ENCODE peak calls at places on chromosomes 3 and 15, in four cellular contexts. X is activated T-helper 17 cell treated with anti-CD3 and anti-CD28 coated beads, Interleukin-2, amount 50 U/mL, for 72 hours; Y is natural killer cell; H is SK-N-SH treated with all-trans-retinoic acid at 6 μM for 48 hours. A is an unnamed sample.
A peak's percentile ranks its signal among the peaks of the same experiment; 100 is the strongest.

GRCh38 chr15:42511010-42511396 is 15.6 kb downstream of the SNAP23 start:
- ATAC-seq in X (no peak), Y (no peak), H (no peak), A (no peak)

GRCh38 chr3:133620066-133620784 is 41.5 kb downstream of the TOPBP1 start:
- ATAC-seq in X (peak; percentile 23), H (no peak), Y (no peak), A (peak; percentile 100)

GRCh38 chr3:185460283-185460682 is 38.6 kb downstream of the TMEM41A start:
- ATAC-seq in X (no peak), Y (no peak), H (no peak), A (no peak)

GRCh38 chr15:59532770-59533379 is 78.7 kb upstream of the GCNT3 start:
- ATAC-seq in Y (peak; percentile 52), H (peak; percentile 38), X (peak; percentile 24), A (peak; percentile 73)

GRCh38 chr3:42317137-42317536 is 51.2 kb upstream of the CCK start:
- ATAC-seq in Y (no peak), H (no peak), X (no peak), A (no peak)

GRCh38 chr15:85579011-85579701 is 198.8 kb downstream of the AKAP13 start:
- ATAC-seq in X (no peak), H (no peak), Y (no peak), A (no peak)

GRCh38 chr3:123445702-123446101 is 3.2 kb downstream of the ADCY5 start:
- ATAC-seq in H (no peak), X (no peak), Y (no peak), A (no peak)

GRCh38 chr15:95558131-95558530 is 772.4 kb upstream of the NR2F2 start:
- ATAC-seq in H (peak; percentile 19), X (no peak), Y (no peak), A (no peak)

GRCh38 chr3:49057268-49057667 is 28.1 kb upstream of the IMPDH2 start:
- ATAC-seq in Y (peak; percentile 13), X (no peak), H (no peak), A (no peak)

GRCh38 chr15:66912001-66912400 is 153.4 kb upstream of the SMAD3 start:
- ATAC-seq in X (peak; percentile 43), Y (peak; percentile 32), H (no peak), A (no peak)

GRCh38 chr15:59609730-59610712 is 1.6 kb upstream of the GCNT3 start:
- ATAC-seq in X (no peak), Y (no peak), H (no peak), A (no peak)

GRCh38 chr3:7309707-7310106 is 448.8 kb downstream of the GRM7 start:
- ATAC-seq in H (no peak), Y (no peak), X (no peak), A (no peak)

GRCh38 chr3:120163023-120163422 is 68.8 kb upstream of the GSK3B start:
- ATAC-seq in X (no peak), H (no peak), Y (no peak), A (no peak)

GRCh38 chr15:92709064-92709463 is 53.5 kb upstream of the FAM174B start:
- ATAC-seq in Y (no peak), H (no peak), X (no peak), A (no peak)

GRCh38 chr15:99845009-99845408 is 111.8 kb upstream of the LYSMD4 start:
- ATAC-seq in H (no peak), X (peak; percentile 91), Y (no peak), A (peak; percentile 75)

GRCh38 chr3:130960139-130960779 is 66.4 kb downstream of the ASTE1 start:
- ATAC-seq in Y (no peak), H (peak; percentile 83), X (no peak), A (no peak)

GRCh38 chr3:187291512-187292132 is at the start of gene MASP1:
- ATAC-seq in Y (no peak), X (no peak), H (peak; percentile 30), A (no peak)

GRCh38 chr3:184608209-184608608 is 46.6 kb downstream of the EPHB3 start:
- ATAC-seq in X (peak; percentile 50), H (peak; percentile 28), Y (peak; percentile 93), A (no peak)

GRCh38 chr3:186529204-186529999 is 14.8 kb downstream of the CRYGS start:
- ATAC-seq in X (no peak), H (no peak), Y (no peak), A (no peak)

GRCh38 chr3:38007754-38008090 is 17.1 kb downstream of the VILL start:
- ATAC-seq in X (no peak), H (no peak), Y (no peak), A (no peak)

GRCh38 chr15:85727068-85727467 is 67.7 kb downstream of the KLHL25 start:
- ATAC-seq in Y (no peak), H (no peak), X (no peak), A (no peak)

GRCh38 chr15:41919954-41920538 is 26.2 kb upstream of the SPTBN5 start:
- ATAC-seq in Y (no peak), X (no peak), H (no peak), A (no peak)

GRCh38 chr3:20043398-20043797 is 3.2 kb downstream of the KAT2B start:
- ATAC-seq in Y (no peak), X (peak; percentile 14), H (no peak), A (no peak)

GRCh38 chr3:170657312-170657711 is 71.4 kb upstream of the SLC7A14 start:
- ATAC-seq in X (no peak), H (no peak), Y (no peak), A (no peak)

GRCh38 chr3:45980229-45980813 is 15.3 kb downstream of the FYCO1 start:
- ATAC-seq in Y (no peak), X (peak; percentile 37), H (no peak), A (peak; percentile 59)

GRCh38 chr3:13532661-13533060 is 16.3 kb upstream of the FBLN2 start:
- ATAC-seq in Y (no peak), H (no peak), X (no peak), A (no peak)

GRCh38 chr3:113245775-113246174 is 34.4 kb downstream of the BOC start:
- ATAC-seq in H (no peak), X (no peak), Y (no peak), A (no peak)

GRCh38 chr3:71069797-71070196 is 513.7 kb downstream of the FOXP1 start:
- ATAC-seq in Y (peak; percentile 28), X (peak; percentile 44), H (peak; percentile 44), A (peak; percentile 66)

GRCh38 chr3:105368575-105369500 is 2.1 kb downstream of the ALCAM start:
- ATAC-seq in Y (peak; percentile 28), H (no peak), X (peak; percentile 44), A (peak; percentile 63)

A was measured in stimulated activated memory B cell treated with anti-CD40 and anti-IgM and Interleukin-4, amounts not matched to agents 10 μg/mL and 1 μg/mL and 100 μg/mL, for 72 hours.